ENCODE peak calls at places on chromosomes 4 and X, in eight cellular contexts. J is breast epithelium, I is endodermal cell, U is testis, L is HFF-Myc, M is natural killer cell, B is heart left ventricle, Z is lower leg skin. Y is an unnamed sample.

GRCh38 chr4:98572697-98573096 is 85.7 kb downstream of the TSPAN5 start:
- DNase-seq in Z (no peak), J (no peak), L (peak; percentile 25), U (no peak), I (no peak), M (no peak), B (no peak), Y (no peak)

GRCh38 chr4:149056615-149057014 is 614.4 kb upstream of the NR3C2 start:
- DNase-seq in B (no peak), L (no peak), Z (no peak), U (no peak), M (no peak), J (no peak), I (no peak), Y (no peak)

GRCh38 chr4:185424905-185425599 is 712 bp downstream of the UFSP2 start:
- DNase-seq in L (no peak), U (no peak), J (no peak), M (no peak), Z (no peak), I (peak; percentile 48), B (no peak), Y (no peak)

GRCh38 chr4:61786226-61786625 is 586.1 kb downstream of the ADGRL3 start:
- DNase-seq in M (no peak), L (no peak), U (no peak), I (no peak), B (no peak), J (no peak), Z (no peak), Y (no peak)

GRCh38 chr4:185304944-185305690 is 90.6 kb downstream of the LRP2BP start:
- DNase-seq in J (no peak), Z (no peak), U (no peak), I (peak; percentile 86), B (no peak), L (peak; percentile 7), M (no peak), Y (peak; percentile 42)

GRCh38 chr4:8598391-8599090 is 6.0 kb downstream of the CPZ start:
- DNase-seq in L (no peak), I (no peak), Z (no peak), M (no peak), B (no peak), J (no peak), U (no peak), Y (no peak)

GRCh38 chrX:154300815-154301214 is 5.2 kb downstream of the TKTL1 start:
- DNase-seq in L (no peak), J (no peak), Z (no peak), B (no peak), U (no peak), I (no peak), M (no peak), Y (no peak)

GRCh38 chr4:8355306-8355705 is 85.2 kb downstream of the ACOX3 start:
- DNase-seq in M (no peak), L (no peak), U (no peak), J (no peak), Z (no peak), I (no peak), B (no peak), Y (no peak)

GRCh38 chr4:177447417-177448004 is 5.3 kb upstream of the AGA start:
- DNase-seq in Z (no peak), L (no peak), M (no peak), J (no peak), I (no peak), U (no peak), B (no peak), Y (no peak)

GRCh38 chrX:17415242-17415815 is 40.3 kb downstream of the NHS start:
- DNase-seq in J (no peak), Z (no peak), U (no peak), B (no peak), M (no peak), L (no peak), I (no peak), Y (no peak)

GRCh38 chr4:24888475-24888874 is 24.4 kb downstream of the CCDC149 start:
- DNase-seq in L (no peak), I (peak; percentile 69), M (no peak), Z (no peak), B (no peak), U (no peak), J (no peak), Y (no peak)

GRCh38 chr4:153634737-153635353 is 49.2 kb upstream of the TLR2 start:
- DNase-seq in L (no peak), J (no peak), Z (no peak), M (no peak), I (no peak), B (no peak), U (no peak), Y (peak; percentile 16)

GRCh38 chr4:70705146-70705855 is 16.5 kb upstream of the RUFY3 start:
- DNase-seq in B (peak; percentile 80), I (peak; percentile 90), L (no peak), Z (peak; percentile 95), U (peak; percentile 77), M (peak; percentile 62), J (peak; percentile 59), Y (peak; percentile 26)

GRCh38 chr4:87835732-87836131 is 3.0 kb downstream of the MEPE start:
- DNase-seq in B (no peak), Z (no peak), U (no peak), J (no peak), M (no peak), I (no peak), L (no peak), Y (no peak)

GRCh38 chrX:139559383-139560042 is 29.0 kb downstream of the F9 start:
- DNase-seq in B (no peak), J (no peak), Z (no peak), I (peak; percentile 71), L (no peak), U (peak; percentile 69), M (no peak), Y (peak; percentile 28)

GRCh38 chr4:168859888-168860694 is 150.0 kb downstream of the CBR4 start:
- DNase-seq in I (no peak), U (no peak), J (no peak), Z (no peak), B (no peak), L (no peak), M (no peak), Y (peak; percentile 41)

GRCh38 chr4:118287691-118288090 is 65.1 kb downstream of the PRSS12 start:
- DNase-seq in I (no peak), M (no peak), Z (no peak), J (no peak), B (no peak), L (no peak), U (no peak), Y (no peak)

GRCh38 chr4:113358784-113359183 is 309.3 kb downstream of the ANK2 start:
- DNase-seq in I (peak; percentile 51), B (no peak), U (no peak), M (no peak), L (no peak), J (no peak), Z (no peak), Y (no peak)

GRCh38 chr4:113350576-113350975 is 301.1 kb downstream of the ANK2 start:
- DNase-seq in U (no peak), L (no peak), I (no peak), M (no peak), Z (no peak), J (no peak), B (no peak), Y (no peak)

GRCh38 chr4:113356452-113356851 is 307.0 kb downstream of the ANK2 start:
- DNase-seq in Z (no peak), B (no peak), I (no peak), L (no peak), M (no peak), U (no peak), J (no peak), Y (no peak)

DNA sequence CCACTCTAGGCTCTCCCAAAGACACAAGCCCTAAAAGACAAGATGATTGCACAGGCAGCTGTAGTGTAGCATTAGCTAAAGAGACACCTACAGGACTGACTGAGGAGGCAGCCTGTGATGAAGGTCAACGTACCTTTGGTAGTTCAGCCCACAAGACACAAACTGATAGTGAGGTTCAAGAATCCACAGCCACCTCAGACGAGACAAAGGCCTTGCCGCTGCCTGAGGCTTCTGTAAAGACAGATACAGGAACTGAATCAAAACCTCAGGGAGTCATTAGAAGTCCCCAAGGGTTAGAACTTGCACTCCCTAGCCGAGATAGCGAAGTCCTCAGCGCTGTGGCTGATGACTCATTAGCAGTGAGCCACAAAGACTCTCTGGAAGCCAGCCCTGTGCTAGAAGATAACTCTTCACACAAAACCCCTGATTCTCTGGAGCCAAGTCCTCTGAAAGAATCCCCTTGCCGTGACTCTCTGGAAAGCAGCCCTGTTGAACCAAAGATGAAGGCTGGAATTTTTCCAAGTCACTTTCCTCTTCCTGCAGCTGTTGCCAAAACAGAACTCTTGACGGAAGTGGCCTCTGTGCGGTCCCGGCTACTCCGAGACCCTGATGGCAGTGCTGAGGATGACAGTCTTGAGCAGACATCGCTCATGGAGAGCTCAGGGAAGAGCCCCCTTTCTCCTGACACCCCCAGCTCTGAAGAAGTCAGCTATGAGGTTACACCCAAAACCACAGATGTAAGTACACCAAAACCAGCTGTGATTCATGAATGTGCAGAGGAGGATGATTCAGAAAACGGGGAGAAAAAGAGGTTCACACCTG is 306.3 kb downstream of the ANK2 start:
- DNase-seq in B (peak; percentile 40), Z (no peak), M (peak; percentile 34), I (peak; percentile 46), U (no peak), L (peak; percentile 35), J (no peak), Y (peak; percentile 83)
- TF ChIP-seq CTCF in B (no peak), Z (no peak), M (no peak), I (peak; percentile 18), U (no peak), L (no peak), J (no peak), Y (peak; percentile 32)

GRCh38 chrX:8845060-8845459 is 43.9 kb upstream of the FAM9A start:
- DNase-seq in U (no peak), Z (no peak), I (no peak), M (no peak), J (no peak), L (peak; percentile 59), B (no peak), Y (peak; percentile 9)
- TF ChIP-seq CTCF in U (no peak), Z (no peak), I (peak; percentile 42), M (no peak), J (no peak), L (peak; percentile 35), B (no peak), Y (peak; percentile 28)

DNA sequence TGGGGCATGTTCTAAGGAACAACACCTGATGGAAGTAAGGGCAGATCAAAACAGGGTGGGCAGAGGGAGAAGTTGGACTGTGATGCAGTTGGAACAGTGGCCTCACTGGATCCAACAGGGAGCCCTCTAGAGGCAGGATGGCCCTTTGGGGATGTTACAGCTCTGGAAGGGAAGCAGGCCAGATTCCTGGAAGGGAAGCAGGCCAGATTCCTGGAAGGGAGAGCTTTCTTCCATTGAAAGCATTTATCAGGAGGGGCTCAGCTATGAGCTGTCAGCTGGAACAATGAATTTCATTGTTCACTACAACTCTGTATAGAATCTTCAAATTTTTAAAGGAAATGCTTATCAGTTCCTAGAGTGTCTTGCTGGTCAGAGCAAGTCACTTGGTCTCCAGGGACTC is 17.7 kb downstream of the IL15 start:
- DNase-seq in J (no peak), B (peak; percentile 59), U (peak; percentile 42), Z (no peak), I (peak; percentile 88), L (no peak), M (no peak), Y (no peak)
- TF ChIP-seq CTCF in J (no peak), B (peak; percentile 42), U (no peak), Z (no peak), I (peak; percentile 87), L (peak; percentile 63), M (no peak), Y (peak; percentile 69)

DNA sequence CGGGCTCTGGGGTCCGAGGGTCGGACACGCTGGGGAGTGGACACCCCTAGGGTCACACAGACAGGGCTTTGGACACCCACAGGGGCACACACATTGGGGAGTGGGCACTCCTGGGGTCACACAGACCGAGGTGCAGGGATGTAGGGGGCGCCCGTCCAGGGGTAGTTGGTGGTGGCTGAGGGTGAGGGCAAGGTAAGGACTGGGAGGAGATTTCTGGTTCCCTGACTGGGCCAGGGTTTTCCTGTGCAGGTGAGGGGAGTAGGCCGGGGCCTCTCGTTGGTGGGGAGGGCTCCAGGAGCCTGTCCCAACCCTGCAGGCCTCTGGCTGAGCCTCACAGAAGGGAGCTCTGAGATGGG is 21.9 kb upstream of the WDR45 start:
- DNase-seq in U (no peak), L (no peak), J (no peak), B (no peak), M (no peak), I (peak; percentile 67), Z (no peak), Y (no peak)
- TF ChIP-seq CTCF in U (no peak), L (no peak), J (no peak), B (no peak), M (no peak), I (peak; percentile 48), Z (no peak), Y (peak; percentile 27)